ENCODE peak calls at places on chromosomes 12 and 14, in ten cellular contexts. One of them, this sample, is unnamed. For H3K4me1, the result is how much of the 10 kb centered on the place peaks cover.

GRCh38 chr12:110741795-110742717 is 635 bp downstream of the PPP1CC start:
- DNase-seq in endodermal cell: no peak
- DNase-seq in lower lobe of right lung: peak
- DNase-seq in OCI-LY7: peak
- DNase-seq in mesendoderm: peak
- DNase-seq in GM23338: peak
- DNase-seq in suprapubic skin: no peak
- DNase-seq in small intestine: peak
- DNase-seq in body of pancreas: no peak
- DNase-seq in CD4-positive, CD25-positive, alpha-beta regulatory T cell: no peak
- DNase-seq in this sample: no peak

GRCh38 chr14:31561155-31561846 is at the start of gene NUBPL:
- DNase-seq in small intestine: peak
- DNase-seq in GM23338: peak
- DNase-seq in OCI-LY7: peak
- DNase-seq in body of pancreas: peak
- DNase-seq in endodermal cell: peak
- DNase-seq in mesendoderm: peak
- DNase-seq in suprapubic skin: peak
- DNase-seq in lower lobe of right lung: peak
- DNase-seq in CD4-positive, CD25-positive, alpha-beta regulatory T cell: peak
- DNase-seq in this sample: peak

GRCh38 chr12:70721958-70722357 is 84.7 kb upstream of the PTPRB start:
- DNase-seq in endodermal cell: no peak
- DNase-seq in GM23338: peak
- DNase-seq in suprapubic skin: no peak
- DNase-seq in body of pancreas: no peak
- DNase-seq in mesendoderm: peak
- DNase-seq in OCI-LY7: no peak
- DNase-seq in lower lobe of right lung: no peak
- DNase-seq in CD4-positive, CD25-positive, alpha-beta regulatory T cell: no peak
- DNase-seq in small intestine: no peak
- DNase-seq in this sample: no peak

GRCh38 chr12:25728196-25728595 is 175.1 kb upstream of the LMNTD1 start:
- DNase-seq in lower lobe of right lung: no peak
- DNase-seq in GM23338: no peak
- DNase-seq in suprapubic skin: no peak
- DNase-seq in OCI-LY7: no peak
- DNase-seq in body of pancreas: no peak
- DNase-seq in endodermal cell: no peak
- DNase-seq in mesendoderm: no peak
- DNase-seq in small intestine: no peak
- DNase-seq in CD4-positive, CD25-positive, alpha-beta regulatory T cell: no peak
- DNase-seq in this sample: no peak

GRCh38 chr12:15770021-15770420 is 19.2 kb downstream of the EPS8 start:
- DNase-seq in suprapubic skin: no peak
- DNase-seq in GM23338: no peak
- DNase-seq in CD4-positive, CD25-positive, alpha-beta regulatory T cell: no peak
- DNase-seq in small intestine: no peak
- DNase-seq in lower lobe of right lung: no peak
- DNase-seq in endodermal cell: no peak
- DNase-seq in mesendoderm: no peak
- DNase-seq in body of pancreas: no peak
- DNase-seq in OCI-LY7: no peak
- DNase-seq in this sample: no peak

GRCh38 chr14:40447032-40447431 is 1014.8 kb upstream of the FBXO33 start:
- DNase-seq in mesendoderm: no peak
- DNase-seq in body of pancreas: no peak
- DNase-seq in small intestine: no peak
- DNase-seq in endodermal cell: no peak
- DNase-seq in CD4-positive, CD25-positive, alpha-beta regulatory T cell: no peak
- DNase-seq in suprapubic skin: no peak
- DNase-seq in OCI-LY7: no peak
- DNase-seq in lower lobe of right lung: no peak
- DNase-seq in GM23338: peak
- DNase-seq in this sample: no peak

GRCh38 chr14:101654051-101654450 is 92.8 kb downstream of the DIO3 start:
- DNase-seq in body of pancreas: no peak
- DNase-seq in CD4-positive, CD25-positive, alpha-beta regulatory T cell: no peak
- DNase-seq in endodermal cell: no peak
- DNase-seq in mesendoderm: no peak
- DNase-seq in suprapubic skin: no peak
- DNase-seq in small intestine: no peak
- DNase-seq in lower lobe of right lung: no peak
- DNase-seq in OCI-LY7: no peak
- DNase-seq in GM23338: no peak
- DNase-seq in this sample: no peak

GRCh38 chr12:53173085-53173715 is 7.3 kb upstream of the ZNF740 start:
- DNase-seq in CD4-positive, CD25-positive, alpha-beta regulatory T cell: no peak
- DNase-seq in mesendoderm: no peak
- DNase-seq in endodermal cell: peak
- DNase-seq in body of pancreas: no peak
- DNase-seq in suprapubic skin: no peak
- DNase-seq in GM23338: no peak
- DNase-seq in lower lobe of right lung: no peak
- DNase-seq in OCI-LY7: no peak
- DNase-seq in small intestine: no peak
- DNase-seq in this sample: no peak

GRCh38 chr14:76997257-76997970 is 31.1 kb downstream of the IRF2BPL start:
- DNase-seq in mesendoderm: peak
- DNase-seq in lower lobe of right lung: no peak
- DNase-seq in small intestine: no peak
- DNase-seq in body of pancreas: no peak
- DNase-seq in OCI-LY7: no peak
- DNase-seq in CD4-positive, CD25-positive, alpha-beta regulatory T cell: no peak
- DNase-seq in GM23338: no peak
- DNase-seq in suprapubic skin: no peak
- DNase-seq in endodermal cell: peak
- DNase-seq in this sample: no peak

GRCh38 chr14:50937800-50938199 is 6.5 kb downstream of the PYGL start:
- DNase-seq in small intestine: no peak
- DNase-seq in CD4-positive, CD25-positive, alpha-beta regulatory T cell: no peak
- DNase-seq in body of pancreas: no peak
- DNase-seq in suprapubic skin: no peak
- DNase-seq in GM23338: no peak
- DNase-seq in mesendoderm: no peak
- DNase-seq in lower lobe of right lung: no peak
- DNase-seq in endodermal cell: no peak
- DNase-seq in OCI-LY7: no peak
- DNase-seq in this sample: no peak

GRCh38 chr12:77163068-77163810 is 97.9 kb upstream of the E2F7 start:
- DNase-seq in mesendoderm: no peak
- DNase-seq in suprapubic skin: no peak
- DNase-seq in lower lobe of right lung: no peak
- DNase-seq in CD4-positive, CD25-positive, alpha-beta regulatory T cell: no peak
- DNase-seq in endodermal cell: no peak
- DNase-seq in OCI-LY7: no peak
- DNase-seq in body of pancreas: no peak
- DNase-seq in GM23338: no peak
- DNase-seq in small intestine: no peak
- DNase-seq in this sample: no peak

DNA sequence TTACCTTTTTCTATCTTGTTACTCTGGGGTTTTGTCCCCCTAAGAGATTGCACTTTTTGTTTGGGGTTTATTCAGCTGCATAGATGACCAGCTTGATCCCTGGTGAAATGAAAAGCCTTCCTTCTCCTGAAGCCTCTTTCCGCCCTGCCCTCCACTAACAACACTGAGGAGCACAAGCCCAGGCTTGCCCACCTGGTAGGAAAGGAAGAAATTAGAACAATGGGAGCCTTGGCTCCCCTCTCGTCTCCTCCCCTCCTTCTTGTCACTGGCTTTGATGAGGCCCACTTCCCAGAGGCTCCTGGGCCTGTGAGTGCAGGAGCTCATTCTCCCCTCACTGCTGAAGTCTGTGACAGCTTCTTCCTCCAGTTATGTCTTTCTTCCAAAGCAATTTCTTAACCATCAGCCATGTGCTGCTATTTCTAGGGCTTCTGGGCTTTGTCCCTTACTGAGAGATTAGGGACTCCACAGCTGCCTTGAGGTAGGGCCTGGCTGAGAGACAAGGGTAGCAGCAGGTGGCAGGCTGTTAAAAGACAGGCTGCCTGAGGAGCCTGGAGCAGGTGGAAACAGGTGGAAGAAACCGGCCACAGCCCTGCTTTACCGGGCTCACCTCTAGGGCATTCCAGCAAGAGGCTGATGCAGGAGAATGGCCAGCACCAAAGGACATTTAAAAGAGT is 53.7 kb upstream of the SRSF5 start:
- DNase-seq in suprapubic skin: no peak
- DNase-seq in OCI-LY7: no peak
- DNase-seq in CD4-positive, CD25-positive, alpha-beta regulatory T cell: no peak
- DNase-seq in lower lobe of right lung: no peak
- DNase-seq in GM23338: peak
- DNase-seq in mesendoderm: peak
- DNase-seq in small intestine: peak
- DNase-seq in body of pancreas: no peak
- DNase-seq in endodermal cell: peak
- DNase-seq in this sample: no peak
- H3K4me1 ChIP-seq in suprapubic skin: half or more
- H3K4me1 ChIP-seq in OCI-LY7: under half
- H3K4me1 ChIP-seq in CD4-positive, CD25-positive, alpha-beta regulatory T cell: under half
- H3K4me1 ChIP-seq in lower lobe of right lung: half or more
- H3K4me1 ChIP-seq in GM23338: under half
- H3K4me1 ChIP-seq in mesendoderm: under half
- H3K4me1 ChIP-seq in small intestine: under half
- H3K4me1 ChIP-seq in body of pancreas: under half
- H3K4me1 ChIP-seq in endodermal cell: under half
- H3K4me1 ChIP-seq in this sample: half or more

DNA sequence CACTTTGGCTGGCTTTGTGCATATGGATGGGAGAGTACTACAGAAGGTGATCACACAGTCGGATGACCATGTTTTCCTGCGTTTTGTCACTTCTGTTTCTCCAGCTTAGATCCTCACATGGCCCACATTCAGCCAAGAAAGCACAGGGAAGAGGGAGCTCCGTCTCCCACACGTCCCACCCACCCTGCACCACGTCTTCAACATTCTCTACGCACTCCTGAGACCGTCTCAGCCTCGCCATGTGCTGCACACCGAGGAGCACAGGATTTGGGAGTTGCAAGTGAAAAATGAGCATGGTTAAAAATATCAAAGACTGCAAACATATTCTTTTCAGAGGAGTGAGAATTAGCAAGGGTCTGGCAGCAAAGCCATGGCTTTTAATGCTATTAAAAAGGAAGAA is 122.2 kb downstream of the APAF1 start:
- DNase-seq in endodermal cell: no peak
- DNase-seq in mesendoderm: no peak
- DNase-seq in OCI-LY7: no peak
- DNase-seq in suprapubic skin: no peak
- DNase-seq in body of pancreas: no peak
- DNase-seq in CD4-positive, CD25-positive, alpha-beta regulatory T cell: no peak
- DNase-seq in GM23338: no peak
- DNase-seq in small intestine: no peak
- DNase-seq in lower lobe of right lung: no peak
- DNase-seq in this sample: no peak
- H3K4me1 ChIP-seq in endodermal cell: under half
- H3K4me1 ChIP-seq in mesendoderm: under half
- H3K4me1 ChIP-seq in OCI-LY7: under half
- H3K4me1 ChIP-seq in suprapubic skin: under half
- H3K4me1 ChIP-seq in body of pancreas: under half
- H3K4me1 ChIP-seq in CD4-positive, CD25-positive, alpha-beta regulatory T cell: under half
- H3K4me1 ChIP-seq in GM23338: under half
- H3K4me1 ChIP-seq in small intestine: under half
- H3K4me1 ChIP-seq in lower lobe of right lung: under half
- H3K4me1 ChIP-seq in this sample: under half

DNA sequence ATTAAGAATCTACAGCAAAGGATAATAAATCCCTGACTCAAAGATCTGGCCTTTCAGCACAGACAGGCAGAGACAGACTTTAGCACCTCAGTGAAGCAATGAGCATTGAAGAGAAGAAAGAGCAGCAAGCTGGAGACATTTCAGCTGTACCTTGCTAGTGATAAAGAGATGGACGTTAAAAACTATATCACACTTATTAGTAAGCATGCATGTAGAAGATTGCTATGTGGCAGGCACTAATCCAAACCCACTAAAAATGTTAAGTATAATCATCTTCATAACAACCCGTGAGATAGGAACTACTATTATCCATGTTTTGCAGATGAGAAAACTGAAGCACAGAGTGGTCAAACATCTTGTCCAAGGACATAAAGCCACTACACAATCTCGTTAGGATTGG is 1538.3 kb upstream of the FLRT2 start:
- DNase-seq in GM23338: no peak
- DNase-seq in lower lobe of right lung: no peak
- DNase-seq in suprapubic skin: no peak
- DNase-seq in small intestine: no peak
- DNase-seq in CD4-positive, CD25-positive, alpha-beta regulatory T cell: no peak
- DNase-seq in mesendoderm: no peak
- DNase-seq in OCI-LY7: no peak
- DNase-seq in endodermal cell: no peak
- DNase-seq in body of pancreas: no peak
- DNase-seq in this sample: no peak
- H3K4me1 ChIP-seq in GM23338: under half
- H3K4me1 ChIP-seq in lower lobe of right lung: under half
- H3K4me1 ChIP-seq in suprapubic skin: under half
- H3K4me1 ChIP-seq in small intestine: under half
- H3K4me1 ChIP-seq in CD4-positive, CD25-positive, alpha-beta regulatory T cell: under half
- H3K4me1 ChIP-seq in mesendoderm: under half
- H3K4me1 ChIP-seq in OCI-LY7: under half
- H3K4me1 ChIP-seq in endodermal cell: under half
- H3K4me1 ChIP-seq in body of pancreas: under half
- H3K4me1 ChIP-seq in this sample: under half

DNA sequence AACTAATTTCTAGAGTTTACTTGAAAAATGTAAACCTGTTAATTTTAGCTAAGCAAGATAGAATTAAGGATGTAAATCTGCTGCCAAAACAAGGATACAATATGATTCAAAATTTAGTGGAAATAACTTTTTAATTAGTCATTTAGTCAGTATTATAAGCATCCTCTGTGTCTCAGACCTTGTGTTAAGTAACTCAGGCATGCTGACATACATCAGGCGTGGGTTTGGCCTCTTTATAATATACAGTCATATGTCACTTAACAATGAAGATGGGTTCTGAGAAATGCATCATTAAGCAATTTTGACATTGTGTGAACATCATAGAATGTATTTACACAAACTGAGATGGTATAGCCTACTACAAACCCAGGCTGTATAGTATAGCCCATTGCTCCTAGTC is 386.9 kb downstream of the ZFP36L1 start:
- DNase-seq in small intestine: no peak
- DNase-seq in lower lobe of right lung: no peak
- DNase-seq in mesendoderm: no peak
- DNase-seq in OCI-LY7: no peak
- DNase-seq in body of pancreas: no peak
- DNase-seq in suprapubic skin: no peak
- DNase-seq in endodermal cell: no peak
- DNase-seq in GM23338: no peak
- DNase-seq in CD4-positive, CD25-positive, alpha-beta regulatory T cell: no peak
- DNase-seq in this sample: no peak
- H3K4me1 ChIP-seq in small intestine: under half
- H3K4me1 ChIP-seq in lower lobe of right lung: under half
- H3K4me1 ChIP-seq in mesendoderm: under half
- H3K4me1 ChIP-seq in OCI-LY7: half or more
- H3K4me1 ChIP-seq in body of pancreas: under half
- H3K4me1 ChIP-seq in suprapubic skin: half or more
- H3K4me1 ChIP-seq in endodermal cell: under half
- H3K4me1 ChIP-seq in GM23338: under half
- H3K4me1 ChIP-seq in CD4-positive, CD25-positive, alpha-beta regulatory T cell: under half
- H3K4me1 ChIP-seq in this sample: under half

GRCh38 chr12:3204716-3205617 is 127.8 kb downstream of the TSPAN9 start:
- DNase-seq in endodermal cell: no peak
- DNase-seq in OCI-LY7: no peak
- DNase-seq in body of pancreas: no peak
- DNase-seq in small intestine: no peak
- DNase-seq in GM23338: no peak
- DNase-seq in lower lobe of right lung: no peak
- DNase-seq in mesendoderm: no peak
- DNase-seq in suprapubic skin: no peak
- DNase-seq in CD4-positive, CD25-positive, alpha-beta regulatory T cell: no peak
- DNase-seq in this sample: no peak
- H3K4me1 ChIP-seq in endodermal cell: under half
- H3K4me1 ChIP-seq in OCI-LY7: under half
- H3K4me1 ChIP-seq in body of pancreas: under half
- H3K4me1 ChIP-seq in small intestine: under half
- H3K4me1 ChIP-seq in GM23338: under half
- H3K4me1 ChIP-seq in lower lobe of right lung: under half
- H3K4me1 ChIP-seq in mesendoderm: under half
- H3K4me1 ChIP-seq in suprapubic skin: half or more
- H3K4me1 ChIP-seq in CD4-positive, CD25-positive, alpha-beta regulatory T cell: under half
- H3K4me1 ChIP-seq in this sample: under half

This sample was measured in left lung.